ENCODE peak calls at places on chromosome 11, in four cellular contexts. K, J, R and I are unnamed samples.

GRCh38 chr11:46360878-46361277 is 13.6 kb downstream of the DGKZ start:
- DNase-seq in R (no peak), J (no peak), K (no peak), I (no peak)

GRCh38 chr11:116869610-116870009 is 32.2 kb upstream of the APOA1 start:
- DNase-seq in J (no peak), R (no peak), K (no peak), I (no peak)

GRCh38 chr11:19216709-19217374 is 15.1 kb upstream of the CSRP3 start:
- DNase-seq in K (no peak), R (no peak), J (no peak), I (no peak)

GRCh38 chr11:70246196-70246595 is 24.3 kb upstream of the PPFIA1 start:
- DNase-seq in R (peak), J (no peak), K (no peak), I (no peak)

GRCh38 chr11:85590848-85591483 is 36.2 kb downstream of the DLG2 start:
- DNase-seq in K (no peak), J (no peak), R (peak), I (peak)

GRCh38 chr11:104594228-104594958 is 303.9 kb downstream of the CASP12 start:
- DNase-seq in J (no peak), K (no peak), R (peak), I (no peak)

GRCh38 chr11:63459586-63459985 is 31.4 kb downstream of the PLAAT5 start:
- DNase-seq in K (no peak), R (peak), J (no peak), I (no peak)

GRCh38 chr11:73195191-73196007 is 22.7 kb upstream of the P2RY2 start:
- DNase-seq in R (peak), J (no peak), K (no peak), I (peak)

GRCh38 chr11:8097926-8098325 is 16.9 kb downstream of the TUB start:
- DNase-seq in J (no peak), K (no peak), R (no peak), I (no peak)